ENCODE peak calls at places on chromosome 1, in six cellular contexts. C is IMR-90, N is upper lobe of right lung, I is body of pancreas, O is fibroblast of lung, G is heart right ventricle. E is an unnamed sample.

GRCh38 chr1:47575855-47576757 is 138.3 kb downstream of the FOXD2 start:
- DNase-seq in C (peak; percentile 56), G (no peak), O (peak; percentile 91), I (no peak), N (no peak), E (no peak)

GRCh38 chr1:81023187-81023724 is 777.5 kb upstream of the ADGRL2 start:
- DNase-seq in I (no peak), N (no peak), C (no peak), O (no peak), G (no peak), E (no peak)

GRCh38 chr1:193069748-193070394 is 10.5 kb downstream of the RO60 start:
- DNase-seq in G (no peak), I (no peak), N (no peak), C (no peak), O (no peak), E (no peak)

GRCh38 chr1:59738591-59739015 is 76.1 kb upstream of the HOOK1 start:
- DNase-seq in O (peak; percentile 87), C (peak; percentile 75), N (no peak), G (no peak), I (no peak), E (no peak)

GRCh38 chr1:68198752-68199151 is 33.6 kb downstream of the WLS start:
- DNase-seq in G (no peak), O (peak; percentile 85), N (no peak), I (no peak), C (peak; percentile 63), E (no peak)

GRCh38 chr1:115052454-115053083 is 22.9 kb downstream of the TSHB start:
- DNase-seq in G (no peak), N (no peak), O (peak; percentile 36), C (peak; percentile 33), I (peak; percentile 68), E (peak; percentile 39)

GRCh38 chr1:245266105-245266504 is 111.3 kb downstream of the KIF26B start:
- DNase-seq in N (no peak), C (no peak), O (no peak), I (no peak), G (no peak), E (no peak)

GRCh38 chr1:218886472-218886871 is 287.2 kb upstream of the LYPLAL1 start:
- DNase-seq in I (no peak), G (peak; percentile 28), O (peak; percentile 54), N (no peak), C (peak; percentile 47), E (peak; percentile 17)

GRCh38 chr1:46605242-46605641 is 1.2 kb upstream of the MKNK1 start:
- DNase-seq in N (no peak), G (no peak), C (no peak), O (no peak), I (no peak), E (no peak)

GRCh38 chr1:17655922-17656321 is 99.2 kb upstream of the ACTL8 start:
- DNase-seq in N (no peak), G (no peak), I (no peak), O (no peak), C (no peak), E (no peak)

GRCh38 chr1:65260851-65261473 is 48.4 kb upstream of the DNAJC6 start:
- DNase-seq in O (peak; percentile 63), G (no peak), N (no peak), I (no peak), C (peak; percentile 67), E (no peak)

GRCh38 chr1:33974147-33974546 is 110.3 kb downstream of the HMGB4 start:
- DNase-seq in C (no peak), G (peak; percentile 23), O (no peak), N (no peak), I (peak; percentile 14), E (no peak)

GRCh38 chr1:27981146-27981545 is 21.4 kb downstream of the XKR8 start:
- DNase-seq in G (no peak), I (no peak), N (no peak), O (peak; percentile 60), C (no peak), E (no peak)

GRCh38 chr1:185017338-185017737 is 28.0 kb upstream of the RNF2 start:
- DNase-seq in C (peak; percentile 94), O (peak; percentile 95), I (no peak), G (no peak), N (no peak), E (no peak)

GRCh38 chr1:155931332-155932038 is 2.7 kb downstream of the KHDC4 start:
- DNase-seq in C (no peak), G (no peak), N (no peak), O (peak; percentile 55), I (no peak), E (no peak)

GRCh38 chr1:180953791-180954721 is 41.4 kb downstream of the KIAA1614 start:
- DNase-seq in C (peak; percentile 12), I (peak; percentile 78), G (peak; percentile 78), O (peak; percentile 71), N (peak; percentile 79), E (no peak)

GRCh38 chr1:31798433-31799195 is 17.2 kb downstream of the SPOCD1 start:
- DNase-seq in C (peak; percentile 90), O (peak; percentile 92), N (peak; percentile 83), I (no peak), G (no peak), E (no peak)

GRCh38 chr1:93081716-93082115 is 2.6 kb downstream of the MTF2 start:
- DNase-seq in C (peak; percentile 88), O (peak; percentile 90), G (no peak), N (no peak), I (no peak), E (no peak)

GRCh38 chr1:103266036-103266435 is 157.7 kb upstream of the COL11A1 start:
- DNase-seq in N (no peak), I (no peak), O (peak; percentile 82), G (no peak), C (peak; percentile 56), E (no peak)

GRCh38 chr1:38870996-38871395 is 2.2 kb downstream of the MYCBP start:
- DNase-seq in O (no peak), I (no peak), C (no peak), G (no peak), N (no peak), E (no peak)

DNA sequence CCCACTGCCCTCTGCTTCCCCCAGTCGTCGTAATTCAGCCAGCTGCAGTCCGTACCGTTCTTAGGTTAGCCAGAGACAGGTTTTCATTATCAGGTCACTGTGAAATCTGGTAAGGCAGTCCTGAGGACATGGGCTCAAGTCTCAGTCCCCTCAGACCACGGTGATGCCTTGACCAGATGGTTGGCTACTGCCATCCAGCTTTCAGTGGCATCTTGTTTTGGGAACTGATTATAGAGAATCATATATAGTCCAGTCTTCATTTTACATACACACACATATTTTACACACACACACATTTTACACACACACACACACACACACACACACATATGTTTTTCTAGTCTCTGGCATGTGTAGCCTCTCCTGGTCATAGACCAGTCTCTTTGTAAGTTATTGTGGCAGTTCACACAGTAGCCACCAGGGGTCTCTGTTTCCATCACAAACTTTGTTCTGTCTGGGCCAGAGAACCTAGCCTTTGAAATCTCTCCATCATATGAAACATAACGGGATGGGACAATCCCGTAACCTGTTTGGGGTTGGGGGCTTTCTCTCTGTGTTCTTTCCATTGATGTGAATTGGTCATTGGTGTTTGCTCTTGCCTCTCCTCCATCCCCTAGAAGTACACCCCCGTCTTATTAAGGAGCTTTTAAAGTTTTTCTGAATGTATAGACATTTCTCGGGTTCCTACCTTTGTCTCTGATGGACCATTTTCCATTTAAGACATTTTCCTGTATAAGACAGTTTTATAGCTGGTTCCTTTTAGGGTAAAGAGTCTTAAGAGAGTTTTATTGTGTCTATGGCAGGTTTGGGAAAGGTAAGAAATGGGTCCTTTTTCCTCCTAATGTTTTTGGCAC is 8.4 kb upstream of the IKBKE start:
- DNase-seq in I (peak; percentile 80), G (no peak), O (peak; percentile 43), N (no peak), C (peak; percentile 73), E (no peak)
- TF ChIP-seq CTCF in I (peak; percentile 60), G (peak; percentile 69), O (peak; percentile 84), N (peak; percentile 82), C (peak; percentile 82), E (peak; percentile 76)

GRCh38 chr1:158396646-158397045 is 2.6 kb downstream of the OR10T2 start:
- DNase-seq in O (no peak), C (no peak), I (no peak), N (no peak), G (no peak), E (no peak)

GRCh38 chr1:158398818-158399502 is at the start of gene OR10T2:
- DNase-seq in G (no peak), I (no peak), N (no peak), C (no peak), O (no peak), E (no peak)

DNA sequence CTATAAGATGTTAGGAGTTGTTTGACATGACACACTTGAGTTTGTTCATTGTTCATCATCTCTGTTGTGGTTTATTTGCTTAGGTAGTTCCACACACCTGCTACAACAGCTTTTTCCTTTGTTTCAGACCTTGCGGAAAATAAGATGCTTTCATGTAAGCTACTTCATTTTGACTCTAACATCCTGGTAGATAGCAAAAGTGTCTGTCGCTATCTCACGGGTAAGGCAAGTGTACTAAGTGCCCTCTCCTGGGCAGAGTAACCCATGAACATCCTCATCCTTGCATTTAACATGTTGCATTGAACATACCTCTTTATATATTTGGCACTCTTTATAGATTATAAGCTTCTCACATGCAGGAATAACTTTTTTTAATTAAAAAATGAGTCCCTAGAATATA is 1.6 kb upstream of the OR10T2 start:
- DNase-seq in N (no peak), G (no peak), C (no peak), I (no peak), O (no peak), E (no peak)
- H3K27ac ChIP-seq in N (no peak overlapping the region), G (no peak overlapping the region), C (no peak overlapping the region), I (no peak overlapping the region), O (no peak overlapping the region), E (no peak overlapping the region)

GRCh38 chr1:52665173-52666020 is 32.4 kb downstream of the SHISAL2A start:
- DNase-seq in C (no peak), O (no peak), N (no peak), G (no peak), I (peak; percentile 17), E (peak; percentile 85)

GRCh38 chr1:52663716-52664115 is 30.7 kb downstream of the SHISAL2A start:
- DNase-seq in C (no peak), O (no peak), G (no peak), I (no peak), N (no peak), E (no peak)

GRCh38 chr1:52660807-52661206 is 27.8 kb downstream of the SHISAL2A start:
- DNase-seq in C (no peak), N (no peak), G (no peak), O (no peak), I (no peak), E (no peak)

GRCh38 chr1:52659851-52660596 is 27.1 kb downstream of the SHISAL2A start:
- DNase-seq in C (no peak), N (no peak), G (no peak), I (no peak), O (no peak), E (no peak)

GRCh38 chr1:52662645-52663313 is 29.8 kb downstream of the SHISAL2A start:
- DNase-seq in C (peak; percentile 52), O (peak; percentile 44), G (no peak), I (no peak), N (no peak), E (no peak)
- TF ChIP-seq CTCF in C (no peak), O (no peak), G (no peak), I (no peak), N (no peak), E (no peak)

DNA sequence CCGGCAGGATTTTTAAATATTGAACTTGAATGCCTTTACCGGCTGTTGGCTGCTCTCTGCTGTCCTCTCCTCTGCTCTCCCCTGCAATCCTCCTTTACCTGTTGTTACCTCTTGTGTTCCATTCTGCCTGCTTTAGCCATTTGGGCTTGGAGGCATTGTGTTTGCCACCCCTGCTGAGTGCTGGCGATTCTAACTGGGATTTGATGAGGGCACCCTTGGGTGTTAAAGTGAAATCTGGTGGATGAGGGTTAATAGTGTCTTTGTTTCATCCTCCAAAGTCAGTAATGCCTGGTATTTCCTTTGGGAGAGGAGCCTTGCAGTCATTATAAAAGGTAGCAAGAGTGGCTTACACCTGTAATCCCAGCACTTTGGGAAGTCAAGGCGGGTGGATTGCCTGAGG is 9.9 kb downstream of the SZRD1 start:
- DNase-seq in O (no peak), G (no peak), C (no peak), I (no peak), N (no peak), E (no peak)
- H3K27ac ChIP-seq in O (peak overlapping the region; percentile 31), G (no peak overlapping the region), C (peak overlapping the region; percentile 91), I (no peak overlapping the region), N (peak overlapping the region; percentile 34), E (peak overlapping the region; percentile 78)